ENCODE peak calls at places on chromosomes 1 and 21, in four cellular contexts. O is AG04450, Z is OCI-LY7, G is astrocyte of the cerebellum. R is an unnamed sample.

GRCh38 chr21:42760977-42761751 is 107.7 kb downstream of the PDE9A start:
- DNase-seq in O (no peak), Z (no peak), G (no peak), R (no peak)

GRCh38 chr1:36327421-36328087 is 4.1 kb upstream of the EVA1B start:
- DNase-seq in O (no peak), Z (no peak), G (no peak), R (no peak)

GRCh38 chr1:35646043-35646442 is 4.7 kb upstream of the PSMB2 start:
- DNase-seq in O (no peak), Z (no peak), G (no peak), R (no peak)

GRCh38 chr1:167430134-167430848 is 88.0 kb downstream of the CD247 start:
- DNase-seq in O (no peak), Z (peak; percentile 74), G (no peak), R (peak; percentile 95)

GRCh38 chr21:33817663-33818433 is 97.8 kb downstream of the ATP5PO start:
- DNase-seq in O (no peak), Z (no peak), G (no peak), R (no peak)

GRCh38 chr1:226223157-226223785 is at the start of gene MIXL1:
- DNase-seq in O (no peak), Z (peak; percentile 38), G (no peak), R (no peak)

GRCh38 chr1:180352588-180352987 is 122.5 kb downstream of the LHX4 start:
- DNase-seq in O (no peak), Z (no peak), G (no peak), R (no peak)

GRCh38 chr1:33302325-33302724 is 18.6 kb downstream of the A3GALT2 start:
- DNase-seq in O (no peak), Z (peak; percentile 11), G (no peak), R (peak; percentile 56)

GRCh38 chr1:149844650-149845255 is 54.6 kb upstream of the BOLA1 start:
- DNase-seq in O (no peak), Z (peak; percentile 34), G (no peak), R (peak; percentile 38)

GRCh38 chr1:3352084-3352951 is 102.1 kb upstream of the ARHGEF16 start:
- DNase-seq in O (no peak), Z (no peak), G (peak; percentile 65), R (no peak)

GRCh38 chr1:74767490-74767889 is 34.5 kb downstream of the TYW3 start:
- DNase-seq in O (no peak), Z (peak; percentile 21), G (no peak), R (peak; percentile 75)

GRCh38 chr1:147496571-147496970 is 44.7 kb upstream of the BCL9 start:
- DNase-seq in O (peak; percentile 4), Z (peak; percentile 8), G (peak; percentile 22), R (no peak)

GRCh38 chr1:175725684-175726083 is 17.7 kb downstream of the TNR start:
- DNase-seq in O (no peak), Z (peak; percentile 49), G (no peak), R (peak; percentile 77)

GRCh38 chr21:28444131-28444530 is 548.5 kb downstream of the LTN1 start:
- DNase-seq in O (no peak), Z (no peak), G (no peak), R (no peak)

GRCh38 chr1:181076852-181077251 is 11.6 kb upstream of the IER5 start:
- DNase-seq in O (no peak), Z (no peak), G (no peak), R (no peak)

GRCh38 chr1:242205622-242206489 is 207.0 kb upstream of the MAP1LC3C start:
- DNase-seq in O (no peak), Z (no peak), G (no peak), R (no peak)

GRCh38 chr1:913491-914252 is 10.1 kb upstream of the SAMD11 start:
- DNase-seq in O (no peak), Z (no peak), G (no peak), R (no peak)

GRCh38 chr21:46226920-46227599 is 1.5 kb downstream of the LSS start:
- DNase-seq in O (no peak), Z (peak; percentile 18), G (no peak), R (peak; percentile 76)
- H3K4me3 ChIP-seq in O (peak overlapping the region; percentile 89), Z (peak overlapping the region; percentile 99), G (peak overlapping the region; percentile 62), R (peak overlapping the region; percentile 75)

GRCh38 chr1:109396513-109396839 is 1.2 kb downstream of the SORT1 start:
- DNase-seq in O (no peak), Z (no peak), G (no peak), R (no peak)

GRCh38 chr1:109395602-109396512 is 1.9 kb downstream of the SORT1 start:
- DNase-seq in O (peak; percentile 23), Z (peak; percentile 41), G (peak; percentile 74), R (no peak)

GRCh38 chr1:109393602-109394233 is 4.0 kb downstream of the SORT1 start:
- DNase-seq in O (no peak), Z (no peak), G (no peak), R (no peak)

GRCh38 chr1:109392788-109393580 is 4.7 kb downstream of the SORT1 start:
- DNase-seq in O (peak; percentile 60), Z (no peak), G (peak; percentile 34), R (no peak)

DNA sequence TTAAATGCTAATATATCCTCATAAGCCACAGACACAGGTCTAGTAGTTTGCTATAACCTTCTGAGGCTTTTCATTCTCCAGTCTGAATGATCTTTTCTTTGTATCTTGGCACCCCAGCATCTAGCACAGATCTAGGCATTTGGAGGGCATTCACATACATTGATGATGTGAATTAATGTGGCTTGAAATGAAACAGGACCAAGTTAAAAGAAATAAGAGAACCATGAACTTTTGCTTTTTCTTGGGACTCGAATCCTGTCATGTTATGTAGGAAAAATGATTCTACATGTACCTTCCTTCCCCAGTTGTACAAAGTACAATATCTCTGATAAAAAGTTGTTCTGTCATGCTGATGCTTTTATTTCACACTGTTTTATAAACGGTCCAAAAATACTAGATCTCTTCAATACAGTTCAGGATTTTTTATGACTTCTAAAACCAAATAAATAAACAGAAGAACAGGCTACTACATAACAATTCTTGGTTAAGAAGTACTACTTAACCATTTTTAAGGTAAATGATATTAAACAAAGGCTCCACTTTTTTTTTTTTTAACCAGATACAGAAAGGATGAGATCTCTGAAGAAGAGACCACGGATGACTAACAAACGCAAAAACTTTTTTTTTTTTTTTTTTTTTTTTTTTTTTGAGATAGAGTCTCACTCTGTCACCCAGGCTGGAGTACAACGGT is 3.0 kb downstream of the SORT1 start:
- DNase-seq in O (no peak), Z (no peak), G (no peak), R (no peak)
- H3K4me3 ChIP-seq in O (no peak overlapping the region), Z (peak overlapping the region; percentile 5), G (no peak overlapping the region), R (no peak overlapping the region)

GRCh38 chr1:209585197-209585596 is 1.7 kb downstream of the CAMK1G start:
- DNase-seq in O (no peak), Z (no peak), G (no peak), R (no peak)
- H3K4me3 ChIP-seq in O (peak overlapping the region; percentile 25), Z (no peak overlapping the region), G (no peak overlapping the region), R (no peak overlapping the region)

GRCh38 chr1:229229721-229230135 is 41.2 kb upstream of the RAB4A start:
- DNase-seq in O (no peak), Z (no peak), G (no peak), R (no peak)
- H3K4me3 ChIP-seq in O (no peak overlapping the region), Z (no peak overlapping the region), G (no peak overlapping the region), R (no peak overlapping the region)

DNA sequence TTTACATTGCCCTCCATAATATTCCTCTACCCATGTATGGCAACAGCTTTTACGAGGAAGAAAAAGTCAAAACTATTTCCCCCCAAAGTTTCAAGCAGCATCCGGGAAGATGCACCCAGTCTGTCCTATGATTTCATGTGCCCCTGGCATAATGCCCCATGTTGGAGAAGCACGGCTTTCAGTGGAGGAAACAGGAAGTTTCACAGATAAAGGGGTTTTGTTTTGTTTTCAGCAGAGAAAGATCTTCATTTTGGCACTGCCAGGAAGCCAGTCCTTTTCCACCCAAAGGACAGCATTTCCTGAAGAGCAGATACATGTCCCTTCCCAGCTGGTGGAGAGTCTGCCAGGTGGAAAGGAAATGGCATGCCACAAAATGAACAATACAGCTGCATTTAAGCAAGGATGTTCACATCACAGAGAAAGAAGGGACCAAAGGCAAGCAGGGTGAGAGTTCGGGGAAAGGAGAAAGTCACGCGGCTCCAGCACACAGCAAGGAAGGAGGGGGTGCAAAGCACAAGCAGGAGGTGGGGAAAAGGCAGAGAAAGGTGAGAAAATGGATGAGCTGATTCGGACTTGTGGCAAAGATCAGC is 95.3 kb upstream of the HIVEP3 start:
- DNase-seq in O (no peak), Z (no peak), G (no peak), R (no peak)
- H3K4me3 ChIP-seq in O (no peak overlapping the region), Z (no peak overlapping the region), G (no peak overlapping the region), R (no peak overlapping the region)

GRCh38 chr1:192941722-192942411 is 117.3 kb downstream of the UCHL5 start:
- DNase-seq in O (no peak), Z (no peak), G (no peak), R (peak; percentile 70)

GRCh38 chr1:192939440-192939839 is 119.7 kb downstream of the UCHL5 start:
- DNase-seq in O (no peak), Z (no peak), G (no peak), R (no peak)

GRCh38 chr1:192933744-192934143 is 124.9 kb downstream of the RGS2 start:
- DNase-seq in O (no peak), Z (no peak), G (no peak), R (no peak)

GRCh38 chr1:192937128-192937527 is 122.0 kb downstream of the UCHL5 start:
- DNase-seq in O (no peak), Z (no peak), G (no peak), R (no peak)

GRCh38 chr1:192936313-192937018 is 122.7 kb downstream of the UCHL5 start:
- DNase-seq in O (no peak), Z (no peak), G (no peak), R (no peak)
- H3K4me3 ChIP-seq in O (no peak overlapping the region), Z (no peak overlapping the region), G (no peak overlapping the region), R (no peak overlapping the region)

GRCh38 chr1:101440484-101440883 is 203.7 kb downstream of the S1PR1 start:
- DNase-seq in O (no peak), Z (no peak), G (no peak), R (no peak)

GRCh38 chr1:101444381-101444780 is 207.6 kb downstream of the S1PR1 start:
- DNase-seq in O (no peak), Z (no peak), G (no peak), R (no peak)

GRCh38 chr1:101448018-101448417 is 211.2 kb downstream of the S1PR1 start:
- DNase-seq in O (no peak), Z (no peak), G (no peak), R (no peak)

GRCh38 chr1:101444873-101445618 is 208.2 kb downstream of the S1PR1 start:
- DNase-seq in O (no peak), Z (no peak), G (no peak), R (no peak)
- H3K4me3 ChIP-seq in O (no peak overlapping the region), Z (no peak overlapping the region), G (no peak overlapping the region), R (no peak overlapping the region)

R was measured in Karpas-422.